ENCODE peak calls at places on chromosomes 4 and X, in ten cellular contexts. One of them, this sample, is unnamed.

GRCh38 chr4:139786494-139787354 is 121.1 kb downstream of the MGST2 start:
- DNase-seq in right atrium auricular region: no peak
- DNase-seq in neural progenitor cell: no peak
- DNase-seq in heart left ventricle: no peak
- DNase-seq in CD8-positive, alpha-beta memory T cell: no peak
- DNase-seq in upper lobe of left lung: peak
- DNase-seq in right cardiac atrium: no peak
- DNase-seq in GM23248: no peak
- DNase-seq in tibial artery: no peak
- DNase-seq in small intestine: no peak
- DNase-seq in this sample: no peak

GRCh38 chr4:81981218-81981617 is 392.6 kb downstream of the HNRNPD start:
- DNase-seq in right atrium auricular region: no peak
- DNase-seq in neural progenitor cell: no peak
- DNase-seq in heart left ventricle: no peak
- DNase-seq in CD8-positive, alpha-beta memory T cell: no peak
- DNase-seq in upper lobe of left lung: no peak
- DNase-seq in right cardiac atrium: no peak
- DNase-seq in GM23248: no peak
- DNase-seq in tibial artery: no peak
- DNase-seq in small intestine: no peak
- DNase-seq in this sample: no peak

GRCh38 chrX:38805294-38806053 is 4.2 kb downstream of the MID1IP1 start:
- DNase-seq in right atrium auricular region: peak
- DNase-seq in neural progenitor cell: peak
- DNase-seq in heart left ventricle: peak
- DNase-seq in CD8-positive, alpha-beta memory T cell: peak
- DNase-seq in upper lobe of left lung: peak
- DNase-seq in right cardiac atrium: peak
- DNase-seq in GM23248: peak
- DNase-seq in tibial artery: peak
- DNase-seq in small intestine: peak
- DNase-seq in this sample: peak

GRCh38 chr4:19739101-19739651 is 512.5 kb upstream of the SLIT2 start:
- DNase-seq in right atrium auricular region: no peak
- DNase-seq in neural progenitor cell: no peak
- DNase-seq in heart left ventricle: no peak
- DNase-seq in CD8-positive, alpha-beta memory T cell: no peak
- DNase-seq in upper lobe of left lung: peak
- DNase-seq in right cardiac atrium: no peak
- DNase-seq in GM23248: peak
- DNase-seq in tibial artery: no peak
- DNase-seq in small intestine: peak
- DNase-seq in this sample: no peak

GRCh38 chr4:4590496-4590895 is 48.6 kb upstream of the STX18 start:
- DNase-seq in right atrium auricular region: no peak
- DNase-seq in neural progenitor cell: no peak
- DNase-seq in heart left ventricle: no peak
- DNase-seq in CD8-positive, alpha-beta memory T cell: no peak
- DNase-seq in upper lobe of left lung: no peak
- DNase-seq in right cardiac atrium: no peak
- DNase-seq in GM23248: peak
- DNase-seq in tibial artery: no peak
- DNase-seq in small intestine: no peak
- DNase-seq in this sample: no peak

GRCh38 chrX:35166023-35166422 is 223.4 kb downstream of the FAM47B start:
- DNase-seq in right atrium auricular region: no peak
- DNase-seq in neural progenitor cell: peak
- DNase-seq in heart left ventricle: no peak
- DNase-seq in CD8-positive, alpha-beta memory T cell: no peak
- DNase-seq in upper lobe of left lung: no peak
- DNase-seq in right cardiac atrium: no peak
- DNase-seq in GM23248: no peak
- DNase-seq in tibial artery: no peak
- DNase-seq in small intestine: no peak
- DNase-seq in this sample: no peak

GRCh38 chr4:98046665-98047064 is 96.6 kb downstream of the STPG2 start:
- DNase-seq in right atrium auricular region: no peak
- DNase-seq in neural progenitor cell: peak
- DNase-seq in heart left ventricle: no peak
- DNase-seq in CD8-positive, alpha-beta memory T cell: no peak
- DNase-seq in upper lobe of left lung: no peak
- DNase-seq in right cardiac atrium: no peak
- DNase-seq in GM23248: no peak
- DNase-seq in tibial artery: no peak
- DNase-seq in small intestine: no peak
- DNase-seq in this sample: no peak

GRCh38 chr4:77662396-77662795 is 56.8 kb downstream of the CXCL13 start:
- DNase-seq in right atrium auricular region: no peak
- DNase-seq in neural progenitor cell: no peak
- DNase-seq in heart left ventricle: no peak
- DNase-seq in CD8-positive, alpha-beta memory T cell: no peak
- DNase-seq in upper lobe of left lung: peak
- DNase-seq in right cardiac atrium: no peak
- DNase-seq in GM23248: no peak
- DNase-seq in tibial artery: no peak
- DNase-seq in small intestine: no peak
- DNase-seq in this sample: no peak

GRCh38 chr4:8041868-8042267 is 102.2 kb upstream of the AFAP1 start:
- DNase-seq in right atrium auricular region: no peak
- DNase-seq in neural progenitor cell: no peak
- DNase-seq in heart left ventricle: no peak
- DNase-seq in CD8-positive, alpha-beta memory T cell: no peak
- DNase-seq in upper lobe of left lung: no peak
- DNase-seq in right cardiac atrium: peak
- DNase-seq in GM23248: no peak
- DNase-seq in tibial artery: no peak
- DNase-seq in small intestine: no peak
- DNase-seq in this sample: no peak

GRCh38 chrX:49058794-49059193 is at the start of gene CCDC120:
- DNase-seq in right atrium auricular region: no peak
- DNase-seq in neural progenitor cell: no peak
- DNase-seq in heart left ventricle: no peak
- DNase-seq in CD8-positive, alpha-beta memory T cell: no peak
- DNase-seq in upper lobe of left lung: peak
- DNase-seq in right cardiac atrium: no peak
- DNase-seq in GM23248: no peak
- DNase-seq in tibial artery: no peak
- DNase-seq in small intestine: peak
- DNase-seq in this sample: no peak

GRCh38 chr4:117957570-117957969 is 76.7 kb upstream of the NDST3 start:
- DNase-seq in right atrium auricular region: no peak
- DNase-seq in neural progenitor cell: no peak
- DNase-seq in heart left ventricle: no peak
- DNase-seq in CD8-positive, alpha-beta memory T cell: no peak
- DNase-seq in upper lobe of left lung: no peak
- DNase-seq in right cardiac atrium: no peak
- DNase-seq in GM23248: no peak
- DNase-seq in tibial artery: no peak
- DNase-seq in small intestine: no peak
- DNase-seq in this sample: no peak

GRCh38 chr4:1945492-1945891 is 63.3 kb downstream of the NELFA start:
- DNase-seq in right atrium auricular region: no peak
- DNase-seq in neural progenitor cell: peak
- DNase-seq in heart left ventricle: no peak
- DNase-seq in CD8-positive, alpha-beta memory T cell: no peak
- DNase-seq in upper lobe of left lung: no peak
- DNase-seq in right cardiac atrium: no peak
- DNase-seq in GM23248: no peak
- DNase-seq in tibial artery: no peak
- DNase-seq in small intestine: no peak
- DNase-seq in this sample: no peak

DNA sequence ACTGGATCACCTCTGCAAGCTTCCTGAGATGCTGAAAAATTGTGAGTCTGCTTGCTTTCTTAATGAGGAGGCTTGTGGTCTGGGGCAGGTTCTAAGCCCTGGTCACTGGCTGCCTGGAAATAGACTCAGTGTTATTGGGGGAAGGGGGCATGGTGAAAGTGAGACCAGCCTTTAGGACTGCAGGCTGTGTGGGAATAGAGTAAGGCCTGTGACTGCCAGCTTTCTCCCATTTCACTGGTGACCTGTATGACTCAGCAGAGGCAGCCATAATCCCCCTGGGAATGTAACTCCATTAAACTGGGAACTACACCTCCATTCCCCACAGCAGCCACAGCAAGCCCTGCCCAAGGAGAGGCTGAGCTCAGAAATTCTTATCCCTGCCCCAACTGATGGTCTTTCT is 55.9 kb upstream of the IL15 start:
- DNase-seq in right atrium auricular region: no peak
- DNase-seq in neural progenitor cell: peak
- DNase-seq in heart left ventricle: no peak
- DNase-seq in CD8-positive, alpha-beta memory T cell: no peak
- DNase-seq in upper lobe of left lung: no peak
- DNase-seq in right cardiac atrium: no peak
- DNase-seq in GM23248: no peak
- DNase-seq in tibial artery: no peak
- DNase-seq in small intestine: no peak
- DNase-seq in this sample: no peak
- H3K27ac ChIP-seq in right atrium auricular region: no peak
- H3K27ac ChIP-seq in neural progenitor cell: no peak
- H3K27ac ChIP-seq in heart left ventricle: no peak
- H3K27ac ChIP-seq in CD8-positive, alpha-beta memory T cell: no peak
- H3K27ac ChIP-seq in upper lobe of left lung: no peak
- H3K27ac ChIP-seq in right cardiac atrium: no peak
- H3K27ac ChIP-seq in GM23248: no peak
- H3K27ac ChIP-seq in tibial artery: no peak
- H3K27ac ChIP-seq in small intestine: no peak
- H3K27ac ChIP-seq in this sample: no peak

GRCh38 chr4:57443308-57444243 is 333.4 kb upstream of the IGFBP7 start:
- DNase-seq in right atrium auricular region: no peak
- DNase-seq in neural progenitor cell: no peak
- DNase-seq in heart left ventricle: no peak
- DNase-seq in CD8-positive, alpha-beta memory T cell: no peak
- DNase-seq in upper lobe of left lung: peak
- DNase-seq in right cardiac atrium: no peak
- DNase-seq in GM23248: no peak
- DNase-seq in tibial artery: no peak
- DNase-seq in small intestine: no peak
- DNase-seq in this sample: no peak

GRCh38 chr4:57442834-57443291 is 332.7 kb upstream of the IGFBP7 start:
- DNase-seq in right atrium auricular region: no peak
- DNase-seq in neural progenitor cell: peak
- DNase-seq in heart left ventricle: peak
- DNase-seq in CD8-positive, alpha-beta memory T cell: no peak
- DNase-seq in upper lobe of left lung: peak
- DNase-seq in right cardiac atrium: peak
- DNase-seq in GM23248: peak
- DNase-seq in tibial artery: no peak
- DNase-seq in small intestine: peak
- DNase-seq in this sample: peak

GRCh38 chr4:57437649-57438048 is 327.5 kb upstream of the IGFBP7 start:
- DNase-seq in right atrium auricular region: no peak
- DNase-seq in neural progenitor cell: no peak
- DNase-seq in heart left ventricle: no peak
- DNase-seq in CD8-positive, alpha-beta memory T cell: no peak
- DNase-seq in upper lobe of left lung: no peak
- DNase-seq in right cardiac atrium: no peak
- DNase-seq in GM23248: no peak
- DNase-seq in tibial artery: no peak
- DNase-seq in small intestine: no peak
- DNase-seq in this sample: no peak

DNA sequence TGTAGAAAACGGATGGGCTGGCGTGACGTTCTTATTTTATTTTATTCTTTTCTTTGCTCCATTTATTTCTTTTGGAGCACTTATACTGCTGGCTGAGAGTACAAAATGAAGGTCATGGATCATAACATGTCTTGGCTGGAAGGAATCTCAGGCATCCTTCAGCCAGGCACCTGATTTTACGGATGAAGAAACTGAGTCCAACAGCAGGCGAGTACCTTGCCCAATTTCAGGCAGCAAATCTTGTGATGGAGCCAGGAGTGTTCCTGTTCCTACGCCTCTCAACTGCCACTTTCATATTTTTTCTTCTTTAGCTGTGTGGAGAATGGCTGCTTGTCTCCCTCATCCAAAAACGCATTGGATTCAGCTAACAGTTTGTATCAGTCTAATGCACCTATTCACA is 332.1 kb upstream of the IGFBP7 start:
- DNase-seq in right atrium auricular region: no peak
- DNase-seq in neural progenitor cell: no peak
- DNase-seq in heart left ventricle: no peak
- DNase-seq in CD8-positive, alpha-beta memory T cell: no peak
- DNase-seq in upper lobe of left lung: no peak
- DNase-seq in right cardiac atrium: no peak
- DNase-seq in GM23248: no peak
- DNase-seq in tibial artery: no peak
- DNase-seq in small intestine: no peak
- DNase-seq in this sample: no peak
- H3K27ac ChIP-seq in right atrium auricular region: no peak
- H3K27ac ChIP-seq in neural progenitor cell: no peak
- H3K27ac ChIP-seq in heart left ventricle: no peak
- H3K27ac ChIP-seq in CD8-positive, alpha-beta memory T cell: no peak
- H3K27ac ChIP-seq in upper lobe of left lung: no peak
- H3K27ac ChIP-seq in right cardiac atrium: no peak
- H3K27ac ChIP-seq in GM23248: no peak
- H3K27ac ChIP-seq in tibial artery: no peak
- H3K27ac ChIP-seq in small intestine: no peak
- H3K27ac ChIP-seq in this sample: no peak

GRCh38 chr4:169158046-169158445 is 112.7 kb downstream of the SH3RF1 start:
- DNase-seq in right atrium auricular region: no peak
- DNase-seq in neural progenitor cell: no peak
- DNase-seq in heart left ventricle: no peak
- DNase-seq in CD8-positive, alpha-beta memory T cell: no peak
- DNase-seq in upper lobe of left lung: no peak
- DNase-seq in right cardiac atrium: no peak
- DNase-seq in GM23248: no peak
- DNase-seq in tibial artery: no peak
- DNase-seq in small intestine: no peak
- DNase-seq in this sample: no peak
- H3K27ac ChIP-seq in right atrium auricular region: no peak
- H3K27ac ChIP-seq in neural progenitor cell: no peak
- H3K27ac ChIP-seq in heart left ventricle: no peak
- H3K27ac ChIP-seq in CD8-positive, alpha-beta memory T cell: no peak
- H3K27ac ChIP-seq in upper lobe of left lung: no peak
- H3K27ac ChIP-seq in right cardiac atrium: no peak
- H3K27ac ChIP-seq in GM23248: no peak
- H3K27ac ChIP-seq in tibial artery: no peak
- H3K27ac ChIP-seq in small intestine: no peak
- H3K27ac ChIP-seq in this sample: no peak

DNA sequence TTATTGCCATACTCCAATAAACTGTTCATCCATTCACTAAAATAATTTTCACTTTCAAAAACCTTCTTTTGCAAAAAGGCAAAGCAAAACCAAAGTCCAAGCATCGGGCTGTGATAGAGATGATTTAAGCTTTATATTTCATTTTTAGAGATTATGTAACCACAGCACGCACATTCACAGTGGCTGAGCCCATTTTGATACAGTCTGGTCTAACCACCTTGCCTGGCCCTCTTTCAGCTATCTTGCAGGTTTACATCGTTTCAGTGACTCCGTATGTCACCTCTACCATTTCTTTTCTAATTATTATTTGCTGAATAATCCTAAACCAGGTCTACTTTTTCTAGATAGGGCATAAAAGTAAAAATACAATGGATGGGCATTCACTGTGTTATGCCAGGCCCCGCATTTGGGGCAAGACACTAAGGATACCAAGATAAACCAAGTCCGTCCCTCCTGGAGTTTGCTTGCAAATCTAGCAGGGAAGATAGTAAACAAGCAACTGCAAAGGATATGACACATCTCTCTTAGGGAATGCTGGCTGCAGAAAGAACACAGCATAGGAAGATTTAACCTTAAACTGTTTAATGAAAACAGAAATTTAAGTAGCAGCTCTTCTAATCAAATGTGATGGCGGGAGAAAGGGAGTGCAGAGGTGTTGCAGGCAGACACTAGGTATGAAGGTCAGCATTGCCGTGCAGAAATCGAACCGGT is 1.7 kb downstream of the CASP3 start:
- DNase-seq in right atrium auricular region: no peak
- DNase-seq in neural progenitor cell: no peak
- DNase-seq in heart left ventricle: no peak
- DNase-seq in CD8-positive, alpha-beta memory T cell: no peak
- DNase-seq in upper lobe of left lung: no peak
- DNase-seq in right cardiac atrium: no peak
- DNase-seq in GM23248: peak
- DNase-seq in tibial artery: no peak
- DNase-seq in small intestine: peak
- DNase-seq in this sample: no peak
- H3K27ac ChIP-seq in right atrium auricular region: peak
- H3K27ac ChIP-seq in neural progenitor cell: no peak
- H3K27ac ChIP-seq in heart left ventricle: peak
- H3K27ac ChIP-seq in CD8-positive, alpha-beta memory T cell: peak
- H3K27ac ChIP-seq in upper lobe of left lung: peak
- H3K27ac ChIP-seq in right cardiac atrium: peak
- H3K27ac ChIP-seq in GM23248: peak
- H3K27ac ChIP-seq in tibial artery: peak
- H3K27ac ChIP-seq in small intestine: peak
- H3K27ac ChIP-seq in this sample: peak